ENCODE peak calls at places on chromosome 18, in seven cellular contexts. G, D, Y, F, B, K and J are unnamed samples. For H3K4me1, the result is how much of the 10 kb centered on the place peaks cover.

GRCh38 chr18:37289423-37289822 is 276.2 kb downstream of the CELF4 start:
- DNase-seq in G (no peak), D (no peak), Y (peak), F (no peak), B (no peak), K (no peak), J (no peak)

GRCh38 chr18:3873211-3873610 is 423.2 kb downstream of the TGIF1 start:
- DNase-seq in G (no peak), D (no peak), Y (no peak), F (no peak), B (no peak), K (no peak), J (no peak)

GRCh38 chr18:45554070-45554767 is 61.1 kb upstream of the SLC14A2 start:
- DNase-seq in G (no peak), D (no peak), Y (peak), F (no peak), B (peak), K (no peak), J (no peak)

GRCh38 chr18:21599585-21600525 is 649 bp downstream of the ESCO1 start:
- DNase-seq in G (peak), D (peak), Y (no peak), F (no peak), B (peak), K (peak), J (peak)

GRCh38 chr18:34915046-34915445 is 126.2 kb upstream of the MAPRE2 start:
- DNase-seq in G (no peak), D (no peak), Y (no peak), F (no peak), B (no peak), K (no peak), J (no peak)

GRCh38 chr18:8562914-8563313 is 46.3 kb upstream of the RAB12 start:
- DNase-seq in G (no peak), D (no peak), Y (peak), F (no peak), B (no peak), K (no peak), J (no peak)

GRCh38 chr18:61589724-61590065 is 256.5 kb downstream of the CDH20 start:
- DNase-seq in G (no peak), D (no peak), Y (no peak), F (peak), B (no peak), K (peak), J (no peak)

GRCh38 chr18:23540867-23541266 is 37.6 kb downstream of the RMC1 start:
- DNase-seq in G (no peak), D (no peak), Y (no peak), F (no peak), B (no peak), K (no peak), J (no peak)

GRCh38 chr18:75216926-75217303 is 6.3 kb downstream of the TSHZ1 start:
- DNase-seq in G (no peak), D (no peak), Y (no peak), F (no peak), B (no peak), K (no peak), J (no peak)

GRCh38 chr18:26052497-26052896 is 37.9 kb downstream of the SS18 start:
- DNase-seq in G (no peak), D (no peak), Y (no peak), F (no peak), B (no peak), K (no peak), J (no peak)

GRCh38 chr18:65279668-65280305 is 471.0 kb upstream of the CDH7 start:
- DNase-seq in G (no peak), D (no peak), Y (no peak), F (no peak), B (no peak), K (no peak), J (no peak)

GRCh38 chr18:68103561-68103960 is 587.0 kb upstream of the DSEL start:
- DNase-seq in G (no peak), D (no peak), Y (no peak), F (no peak), B (no peak), K (no peak), J (no peak)

GRCh38 chr18:56501896-56502295 is 136.5 kb downstream of the TXNL1 start:
- DNase-seq in G (no peak), D (no peak), Y (no peak), F (no peak), B (no peak), K (peak), J (no peak)

GRCh38 chr18:10089881-10090280 is 176.1 kb downstream of the VAPA start:
- DNase-seq in G (no peak), D (no peak), Y (no peak), F (no peak), B (no peak), K (no peak), J (no peak)

GRCh38 chr18:57801379-57802165 is 1.5 kb downstream of the ATP8B1 start:
- DNase-seq in G (no peak), D (peak), Y (no peak), F (no peak), B (no peak), K (peak), J (peak)

GRCh38 chr18:7878265-7879173 is 311.4 kb downstream of the PTPRM start:
- DNase-seq in G (no peak), D (no peak), Y (no peak), F (no peak), B (no peak), K (peak), J (no peak)

GRCh38 chr18:25262920-25263319 is 89.0 kb downstream of the ZNF521 start:
- DNase-seq in G (no peak), D (no peak), Y (no peak), F (no peak), B (no peak), K (no peak), J (no peak)

GRCh38 chr18:5543854-5544389 is at the start of gene EPB41L3:
- DNase-seq in G (peak), D (peak), Y (peak), F (peak), B (peak), K (peak), J (no peak)

GRCh38 chr18:71250191-71250590 is 961.3 kb downstream of the SOCS6 start:
- DNase-seq in G (no peak), D (no peak), Y (no peak), F (no peak), B (no peak), K (peak), J (no peak)

GRCh38 chr18:62033756-62034155 is 140.9 kb upstream of the RNF152 start:
- DNase-seq in G (no peak), D (no peak), Y (no peak), F (no peak), B (no peak), K (no peak), J (no peak)

GRCh38 chr18:23719634-23720201 is 30.5 kb downstream of the LAMA3 start:
- DNase-seq in G (no peak), D (peak), Y (peak), F (peak), B (no peak), K (peak), J (peak)

GRCh38 chr18:36066731-36067117 is 635 bp downstream of the RPRD1A start:
- DNase-seq in G (no peak), D (no peak), Y (no peak), F (no peak), B (no peak), K (no peak), J (no peak)

DNA sequence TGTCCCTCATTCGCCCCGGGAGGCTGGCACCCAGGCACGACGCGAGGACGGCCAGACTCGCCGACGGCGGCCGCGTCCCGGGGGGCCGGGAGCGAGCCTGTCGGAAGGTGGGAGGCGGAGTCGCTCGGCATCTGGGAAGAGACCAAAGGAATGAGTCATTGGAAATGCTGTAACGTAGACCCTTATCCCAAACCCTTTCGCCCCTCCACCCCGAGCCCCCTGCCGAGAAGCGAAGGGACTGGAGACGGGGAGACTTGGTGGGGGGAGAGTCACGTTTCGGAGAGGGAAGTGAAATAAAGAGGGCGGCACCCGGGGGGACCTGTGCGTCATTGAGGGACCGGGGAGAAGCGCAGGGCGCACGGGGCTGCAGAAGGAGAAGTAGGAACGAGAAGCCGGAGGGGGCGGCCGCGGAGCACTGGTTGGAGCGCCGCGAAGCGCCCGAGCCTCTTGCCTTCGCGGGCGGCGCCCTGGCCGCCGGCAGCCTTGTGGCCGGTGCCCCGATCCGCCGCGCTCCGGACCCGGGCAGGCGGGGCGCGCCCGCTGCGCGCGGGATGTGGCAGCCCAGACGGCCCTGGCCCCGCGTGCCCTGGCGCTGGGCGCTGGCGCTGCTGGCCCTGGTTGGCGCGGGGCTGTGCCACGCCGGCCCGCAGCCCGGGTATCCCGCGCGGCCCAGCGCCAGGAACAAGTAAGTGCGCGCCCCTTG is at the start of gene EMILIN2:
- DNase-seq in G (peak), D (peak), Y (peak), F (peak), B (peak), K (peak), J (peak)
- TF ChIP-seq POLR2A in G (peak), D (no peak), Y (no peak), F (peak), B (peak), K (no peak), J (no peak)

GRCh38 chr18:77133051-77133919 is 702 bp upstream of the MBP start:
- DNase-seq in G (no peak), D (peak), Y (no peak), F (peak), B (peak), K (no peak), J (peak)
- H3K4me1 ChIP-seq in G (under half), D (half or more), Y (under half), F (under half), B (under half), K (under half), J (under half)

DNA sequence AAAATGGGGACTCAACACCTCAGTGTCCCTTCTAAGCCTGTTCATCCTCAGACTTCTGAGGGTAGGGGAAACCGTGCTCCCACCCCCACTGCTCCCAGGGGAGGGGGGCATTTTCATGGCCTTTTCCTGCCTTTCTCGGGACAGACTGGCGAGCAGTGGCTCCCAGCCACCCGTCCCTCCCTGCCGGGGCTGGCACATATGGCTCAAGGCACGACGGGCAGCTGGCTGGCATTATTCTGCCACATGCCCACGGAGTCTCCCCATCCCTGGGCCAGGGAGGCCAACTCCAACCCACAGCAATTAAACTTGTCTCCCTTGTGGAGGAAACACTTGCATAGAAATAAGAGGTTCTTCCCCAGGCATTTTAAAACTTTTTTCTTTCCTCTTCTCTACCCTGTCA is 148.5 kb upstream of the CBLN2 start:
- DNase-seq in G (no peak), D (no peak), Y (no peak), F (no peak), B (no peak), K (no peak), J (no peak)
- H3K27ac ChIP-seq in G (no peak), D (no peak), Y (no peak), F (no peak), B (no peak), K (no peak), J (no peak)

GRCh38 chr18:49814147-49814499 is 790 bp upstream of the ACAA2 start:
- DNase-seq in G (peak), D (peak), Y (peak), F (peak), B (no peak), K (peak), J (peak)
- TF ChIP-seq POLR2A in G (peak), D (no peak), Y (no peak), F (no peak), B (no peak), K (no peak), J (peak)

DNA sequence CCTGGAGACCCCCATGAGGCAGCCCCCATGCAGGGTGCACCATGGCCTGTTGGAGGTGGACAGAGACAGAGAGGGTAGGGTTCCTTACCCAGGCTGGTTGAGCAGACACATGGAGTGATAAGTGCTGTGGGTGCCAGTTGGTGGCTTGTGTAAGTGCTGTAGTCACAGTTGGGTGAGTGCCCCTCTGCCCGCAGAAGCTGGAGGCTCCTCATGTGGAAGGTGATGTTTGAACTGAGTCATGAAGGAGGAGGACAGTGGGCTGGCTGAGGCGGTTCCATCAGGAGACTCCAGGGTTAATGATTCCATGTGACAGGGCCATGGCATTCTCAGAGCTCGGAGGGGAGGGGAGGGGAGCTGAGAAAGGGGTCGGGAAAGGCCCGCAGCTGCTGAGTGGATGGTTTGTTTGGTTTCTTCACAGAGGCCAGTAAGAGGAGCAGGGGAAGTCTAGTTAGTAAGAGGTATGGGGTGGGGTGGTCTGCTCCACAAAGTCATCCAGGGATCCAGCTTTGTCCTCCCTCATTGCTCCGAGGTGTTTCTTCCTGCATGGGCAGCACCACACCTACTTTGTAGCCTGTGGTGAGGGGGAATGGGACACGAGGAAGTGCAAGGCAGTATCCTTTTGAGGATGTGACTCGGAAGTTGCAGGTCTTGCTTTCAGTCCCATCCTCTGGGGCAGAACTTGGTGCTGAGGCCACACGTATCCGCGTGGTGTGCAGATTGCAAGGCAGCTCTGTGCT is 13.6 kb downstream of the IMPA2 start:
- DNase-seq in G (no peak), D (peak), Y (no peak), F (no peak), B (no peak), K (no peak), J (no peak)
- H3K4me1 ChIP-seq in G (under half), D (half or more), Y (under half), F (under half), B (under half), K (under half), J (under half)

DNA sequence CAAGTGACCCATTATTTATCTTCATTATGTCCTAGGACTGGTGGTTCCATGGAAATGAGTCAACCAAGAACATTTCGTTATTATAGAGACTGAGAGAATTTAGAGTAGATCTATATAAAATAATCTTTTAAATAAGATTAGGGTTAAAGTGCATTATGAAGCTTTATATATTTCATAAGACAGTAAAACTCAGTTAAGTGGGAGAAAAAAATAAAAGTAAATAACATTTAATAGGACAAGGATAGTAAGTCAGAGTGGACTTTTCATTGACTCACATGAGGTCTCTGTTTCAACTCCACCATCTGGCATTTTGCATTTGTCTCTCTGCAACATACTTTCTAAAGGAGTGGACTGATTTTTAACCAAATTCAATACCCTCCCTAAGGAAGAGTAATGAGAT is 125.3 kb upstream of the CCDC68 start:
- DNase-seq in G (no peak), D (no peak), Y (no peak), F (no peak), B (no peak), K (no peak), J (no peak)
- H3K27ac ChIP-seq in G (no peak), D (no peak), Y (no peak), F (no peak), B (no peak), K (no peak), J (no peak)

DNA sequence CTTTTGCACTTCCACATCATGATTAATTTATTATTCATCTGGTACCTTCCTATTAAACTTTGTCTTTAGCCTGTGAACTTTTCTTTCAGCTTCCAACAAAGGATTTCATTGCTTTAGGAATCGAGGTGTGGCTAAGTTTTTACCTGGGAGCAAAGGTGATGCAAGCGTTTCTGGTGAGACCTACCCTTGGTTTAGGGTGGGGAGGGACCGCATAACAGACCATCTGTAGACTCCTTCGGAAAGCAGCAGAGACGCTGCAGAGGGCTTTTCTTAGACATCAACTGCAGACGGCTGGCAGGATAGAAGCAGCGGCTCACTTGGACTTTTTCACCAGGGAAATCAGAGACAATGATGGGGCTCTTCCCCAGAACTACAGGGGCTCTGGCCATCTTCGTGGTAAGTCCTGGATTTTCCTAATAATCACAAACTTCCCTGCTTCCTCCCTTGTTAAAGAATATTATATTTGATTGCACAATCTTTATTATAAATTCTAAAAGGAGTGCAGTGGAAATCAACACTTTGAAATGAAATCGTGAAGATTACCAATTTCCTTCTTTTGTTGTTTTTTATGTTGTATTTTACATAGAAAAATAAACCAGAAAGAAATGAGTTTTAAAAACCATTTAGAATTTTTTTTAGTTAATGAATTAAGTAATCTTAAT is at the start of gene DSG3:
- DNase-seq in G (no peak), D (no peak), Y (no peak), F (no peak), B (no peak), K (no peak), J (no peak)
- TF ChIP-seq POLR2A in G (no peak), D (no peak), Y (no peak), F (no peak), B (no peak), K (no peak), J (peak)

GRCh38 chr18:48941672-48942071 is 9.1 kb downstream of the SMAD7 start:
- DNase-seq in G (no peak), D (no peak), Y (no peak), F (no peak), B (no peak), K (peak), J (no peak)

GRCh38 chr18:48942086-48942485 is 8.7 kb downstream of the SMAD7 start:
- DNase-seq in G (no peak), D (no peak), Y (no peak), F (no peak), B (no peak), K (no peak), J (no peak)

GRCh38 chr18:48942554-48943261 is 8.1 kb downstream of the SMAD7 start:
- DNase-seq in G (peak), D (no peak), Y (no peak), F (no peak), B (no peak), K (peak), J (no peak)

GRCh38 chr18:48939368-48940097 is 11.2 kb downstream of the SMAD7 start:
- DNase-seq in G (no peak), D (peak), Y (peak), F (no peak), B (peak), K (peak), J (no peak)

DNA sequence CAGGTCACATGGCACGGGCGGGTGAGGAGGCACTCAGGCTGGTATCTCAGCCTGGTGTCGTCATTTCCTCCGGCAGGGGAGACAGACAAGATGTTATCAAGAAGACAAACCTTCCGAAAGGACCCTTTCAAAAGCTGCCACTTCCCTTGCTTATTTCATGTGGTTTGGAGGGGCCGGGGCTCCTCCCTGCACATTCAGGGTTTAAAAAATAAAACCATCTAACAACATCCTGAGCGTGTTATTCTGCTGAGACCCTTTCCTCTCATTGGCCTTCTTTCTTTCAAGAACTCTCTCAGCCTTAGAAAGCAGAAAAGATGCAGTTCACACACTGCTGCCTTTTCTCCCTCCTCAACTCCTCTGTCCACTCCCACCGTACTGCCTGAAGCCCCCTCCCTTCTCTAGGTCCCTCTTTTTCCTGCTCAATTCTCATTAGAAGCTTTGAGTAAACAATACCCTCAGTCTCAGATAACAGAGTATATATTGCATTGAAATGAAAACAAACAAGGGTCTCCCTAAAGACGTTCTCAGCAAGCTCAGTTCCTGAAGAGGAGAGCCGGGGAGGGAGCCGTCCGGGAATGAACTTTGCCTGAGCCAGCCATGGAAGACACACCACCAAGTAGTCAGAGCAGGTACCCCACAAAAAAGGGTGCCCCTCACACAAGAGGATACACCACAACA is 9.8 kb downstream of the SMAD7 start:
- DNase-seq in G (no peak), D (no peak), Y (no peak), F (no peak), B (no peak), K (peak), J (no peak)
- H3K4me1 ChIP-seq in G (under half), D (half or more), Y (under half), F (half or more), B (under half), K (half or more), J (under half)

GRCh38 chr18:40235881-40236280 is 1719.2 kb upstream of the PIK3C3 start:
- DNase-seq in G (no peak), D (no peak), Y (no peak), F (no peak), B (no peak), K (no peak), J (no peak)

GRCh38 chr18:40234217-40234616 is 1720.8 kb upstream of the PIK3C3 start:
- DNase-seq in G (no peak), D (no peak), Y (no peak), F (no peak), B (no peak), K (no peak), J (no peak)
- H3K27ac ChIP-seq in G (no peak), D (no peak), Y (no peak), F (no peak), B (no peak), K (no peak), J (no peak)